ENCODE peak calls at places on chromosomes 6 and 20, in four cellular contexts. One of them, this sample, is unnamed.
A peak's percentile ranks its signal among the peaks of the same experiment; 100 is the strongest.

GRCh38 chr20:19735446-19735845 is 22.6 kb upstream of the RIN2 start:
- DNase-seq in K562: no peak
- DNase-seq in HepG2: peak; percentile 48
- DNase-seq in WTC11: no peak
- DNase-seq in this sample: peak; percentile 3

GRCh38 chr6:1253816-1254215 is 58.1 kb upstream of the FOXQ1 start:
- DNase-seq in HepG2: no peak
- DNase-seq in WTC11: no peak
- DNase-seq in K562: no peak
- DNase-seq in this sample: no peak

GRCh38 chr6:163782436-163783003 is 368.0 kb downstream of the QKI start:
- DNase-seq in WTC11: peak; percentile 16
- DNase-seq in HepG2: no peak
- DNase-seq in K562: no peak
- DNase-seq in this sample: peak; percentile 25

GRCh38 chr20:53899351-53900167 is 170.8 kb downstream of the BCAS1 start:
- DNase-seq in HepG2: no peak
- DNase-seq in WTC11: no peak
- DNase-seq in K562: no peak
- DNase-seq in this sample: peak; percentile 95

GRCh38 chr6:136526196-136526930 is 23.9 kb downstream of the MAP7 start:
- DNase-seq in K562: no peak
- DNase-seq in WTC11: peak; percentile 72
- DNase-seq in HepG2: peak; percentile 6
- DNase-seq in this sample: no peak

GRCh38 chr6:109336221-109336955 is 45.9 kb downstream of the CD164 start:
- DNase-seq in HepG2: no peak
- DNase-seq in K562: no peak
- DNase-seq in WTC11: no peak
- DNase-seq in this sample: no peak

GRCh38 chr20:1946762-1947534 is 46.9 kb downstream of the PDYN start:
- DNase-seq in HepG2: peak; percentile 70
- DNase-seq in K562: no peak
- DNase-seq in WTC11: peak; percentile 90
- DNase-seq in this sample: no peak

GRCh38 chr6:136037246-136037884 is 185.9 kb downstream of the PDE7B start:
- DNase-seq in HepG2: no peak
- DNase-seq in K562: no peak
- DNase-seq in WTC11: no peak
- DNase-seq in this sample: no peak

GRCh38 chr20:50308513-50309279 is 118.1 kb downstream of the CEBPB start:
- DNase-seq in HepG2: peak; percentile 96
- DNase-seq in WTC11: peak; percentile 45
- DNase-seq in K562: peak; percentile 77
- DNase-seq in this sample: no peak

GRCh38 chr6:47741807-47742206 is 40.0 kb upstream of the OPN5 start:
- DNase-seq in HepG2: no peak
- DNase-seq in WTC11: no peak
- DNase-seq in K562: no peak
- DNase-seq in this sample: no peak

GRCh38 chr6:31403283-31403989 is at the start of gene MICA:
- DNase-seq in HepG2: peak; percentile 91
- DNase-seq in WTC11: peak; percentile 94
- DNase-seq in K562: peak; percentile 97
- DNase-seq in this sample: no peak

GRCh38 chr6:127206531-127207065 is 60.1 kb upstream of the RNF146 start:
- DNase-seq in WTC11: no peak
- DNase-seq in HepG2: no peak
- DNase-seq in K562: no peak
- DNase-seq in this sample: no peak

GRCh38 chr6:169991913-169992312 is 240.5 kb downstream of the ERMARD start:
- DNase-seq in HepG2: no peak
- DNase-seq in K562: no peak
- DNase-seq in WTC11: no peak
- DNase-seq in this sample: no peak

GRCh38 chr6:34736838-34737237 is 20.5 kb upstream of the SNRPC start:
- DNase-seq in WTC11: no peak
- DNase-seq in HepG2: no peak
- DNase-seq in K562: no peak
- DNase-seq in this sample: no peak

GRCh38 chr20:32637311-32637710 is 36.4 kb downstream of the C20orf203 start:
- DNase-seq in HepG2: no peak
- DNase-seq in K562: no peak
- DNase-seq in WTC11: no peak
- DNase-seq in this sample: no peak

DNA sequence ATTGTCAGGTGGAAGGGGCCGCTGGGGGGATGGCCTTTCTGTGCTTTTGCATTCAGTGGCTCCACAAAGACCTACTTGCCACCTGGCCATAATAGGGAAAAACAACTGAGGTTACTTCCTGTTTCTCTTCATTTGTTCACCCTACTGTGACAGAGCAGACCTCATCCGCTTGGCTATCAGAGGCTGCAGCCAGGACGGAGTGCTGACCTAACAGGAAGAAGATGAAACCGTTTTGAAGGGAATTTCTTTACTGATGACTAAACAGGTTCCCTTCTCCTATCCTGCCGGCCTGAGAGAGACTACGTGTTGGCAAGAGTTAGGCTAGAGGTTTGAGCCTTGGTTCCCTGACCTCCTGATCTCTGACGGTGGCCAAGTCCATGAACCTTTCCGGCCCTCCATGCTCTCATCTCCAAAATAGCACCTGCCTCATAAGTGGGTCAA is 21.3 kb downstream of the PRR18 start:
- DNase-seq in K562: no peak
- DNase-seq in WTC11: no peak
- DNase-seq in HepG2: no peak
- DNase-seq in this sample: peak; percentile 83
- TF ChIP-seq NR2C2 in K562: peak; percentile 37
- TF ChIP-seq NR2C2 in WTC11: no peak
- TF ChIP-seq NR2C2 in HepG2: no peak
- TF ChIP-seq NR2C2 in this sample: no peak

GRCh38 chr6:159981171-159981571 is 12.3 kb downstream of the IGF2R start:
- DNase-seq in HepG2: no peak
- DNase-seq in K562: no peak
- DNase-seq in WTC11: no peak
- DNase-seq in this sample: no peak

GRCh38 chr6:159983641-159984080 is 14.8 kb downstream of the IGF2R start:
- DNase-seq in K562: no peak
- DNase-seq in WTC11: no peak
- DNase-seq in HepG2: no peak
- DNase-seq in this sample: no peak

GRCh38 chr6:159984268-159984786 is 15.4 kb downstream of the IGF2R start:
- DNase-seq in WTC11: no peak
- DNase-seq in K562: no peak
- DNase-seq in HepG2: no peak
- DNase-seq in this sample: no peak

GRCh38 chr6:159981591-159982245 is 12.8 kb downstream of the IGF2R start:
- DNase-seq in K562: no peak
- DNase-seq in WTC11: no peak
- DNase-seq in HepG2: no peak
- DNase-seq in this sample: peak; percentile 74

DNA sequence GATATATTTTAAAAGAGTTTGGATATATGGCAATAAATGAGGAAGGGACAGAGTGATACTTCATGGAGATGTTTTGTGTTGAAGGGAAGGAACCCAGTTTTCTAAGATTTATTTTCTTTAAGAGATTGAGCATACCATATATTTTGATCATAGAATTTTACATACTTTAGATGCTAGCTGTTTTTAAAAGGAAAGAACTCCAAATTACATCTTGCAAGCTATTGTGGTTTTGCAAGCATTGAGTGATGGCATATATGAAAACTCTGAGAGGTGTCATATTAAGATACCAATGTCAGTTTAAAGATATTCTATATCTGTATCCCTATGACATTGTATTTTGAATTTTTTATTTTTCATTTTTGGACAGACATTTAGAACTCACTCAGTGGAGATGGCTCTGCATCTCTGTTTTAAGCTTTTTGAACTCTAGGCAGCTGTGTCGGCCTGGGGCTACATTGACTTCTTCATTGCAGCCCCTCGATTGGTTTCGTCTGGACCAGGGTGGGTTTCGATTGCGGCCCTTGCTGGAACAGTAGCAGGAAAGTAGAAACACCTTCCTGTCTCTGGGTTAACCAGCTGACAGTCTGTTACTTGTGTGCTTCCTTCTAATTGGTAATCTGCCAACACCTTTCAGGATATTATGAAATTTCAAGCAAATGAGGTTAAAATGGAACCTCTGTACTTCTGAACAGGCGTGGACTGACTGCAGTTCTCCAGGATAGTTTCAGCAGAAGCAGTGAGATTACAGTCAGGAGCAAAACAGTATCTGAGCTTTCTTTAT is 14.0 kb downstream of the IGF2R start:
- DNase-seq in K562: no peak
- DNase-seq in WTC11: no peak
- DNase-seq in HepG2: no peak
- DNase-seq in this sample: no peak
- TF ChIP-seq NR2C2 in K562: no peak
- TF ChIP-seq NR2C2 in WTC11: no peak
- TF ChIP-seq NR2C2 in HepG2: no peak
- TF ChIP-seq NR2C2 in this sample: no peak

DNA sequence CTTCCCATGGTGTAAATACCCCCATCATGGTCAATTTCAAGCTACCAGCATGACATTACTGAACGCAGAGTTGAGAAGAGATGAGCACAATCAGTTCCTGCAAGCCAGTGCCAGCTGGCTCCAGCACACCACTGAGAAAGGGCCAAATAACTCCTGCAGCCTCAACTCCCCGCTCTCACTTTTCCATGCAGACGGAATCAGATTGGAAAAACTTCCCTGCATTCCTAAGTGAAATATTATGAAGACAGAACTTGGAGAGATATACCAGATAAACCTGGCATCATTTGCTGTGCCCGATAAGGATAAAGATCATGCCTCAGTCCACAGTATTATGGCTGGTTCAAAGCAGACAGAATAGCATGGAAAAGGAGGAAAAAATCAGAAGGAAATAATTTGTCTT is 56.7 kb downstream of the FILIP1 start:
- DNase-seq in WTC11: no peak
- DNase-seq in K562: no peak
- DNase-seq in HepG2: no peak
- DNase-seq in this sample: no peak
- TF ChIP-seq NR2C2 in WTC11: no peak
- TF ChIP-seq NR2C2 in K562: no peak
- TF ChIP-seq NR2C2 in HepG2: no peak
- TF ChIP-seq NR2C2 in this sample: no peak

DNA sequence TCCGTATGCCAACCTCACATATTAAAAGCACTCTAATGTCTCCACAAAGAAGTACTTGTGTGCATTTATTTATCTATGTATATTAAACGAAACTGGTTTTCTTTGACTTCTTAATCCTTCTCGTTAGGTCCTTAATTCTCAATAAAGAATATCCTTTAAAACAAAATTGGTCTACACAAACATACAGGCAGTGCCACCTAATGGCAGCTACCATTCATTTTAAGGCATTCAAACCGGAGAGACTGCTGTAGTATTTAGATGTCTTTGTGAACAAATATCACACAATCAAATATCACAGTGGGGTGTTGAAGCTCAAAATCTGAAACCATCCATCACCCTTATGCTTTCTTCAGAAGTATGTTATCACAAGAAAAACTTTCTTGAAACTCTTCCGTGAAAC is 96.6 kb upstream of the IRAK1BP1 start:
- DNase-seq in HepG2: no peak
- DNase-seq in WTC11: no peak
- DNase-seq in K562: no peak
- DNase-seq in this sample: no peak
- TF ChIP-seq NR2C2 in HepG2: no peak
- TF ChIP-seq NR2C2 in WTC11: no peak
- TF ChIP-seq NR2C2 in K562: no peak
- TF ChIP-seq NR2C2 in this sample: no peak

GRCh38 chr6:115838763-115839401 is 221.8 kb downstream of the FRK start:
- DNase-seq in K562: peak; percentile 47
- DNase-seq in HepG2: peak; percentile 50
- DNase-seq in WTC11: peak; percentile 55
- DNase-seq in this sample: no peak
- TF ChIP-seq NR2C2 in K562: no peak
- TF ChIP-seq NR2C2 in HepG2: no peak
- TF ChIP-seq NR2C2 in WTC11: no peak
- TF ChIP-seq NR2C2 in this sample: no peak

DNA sequence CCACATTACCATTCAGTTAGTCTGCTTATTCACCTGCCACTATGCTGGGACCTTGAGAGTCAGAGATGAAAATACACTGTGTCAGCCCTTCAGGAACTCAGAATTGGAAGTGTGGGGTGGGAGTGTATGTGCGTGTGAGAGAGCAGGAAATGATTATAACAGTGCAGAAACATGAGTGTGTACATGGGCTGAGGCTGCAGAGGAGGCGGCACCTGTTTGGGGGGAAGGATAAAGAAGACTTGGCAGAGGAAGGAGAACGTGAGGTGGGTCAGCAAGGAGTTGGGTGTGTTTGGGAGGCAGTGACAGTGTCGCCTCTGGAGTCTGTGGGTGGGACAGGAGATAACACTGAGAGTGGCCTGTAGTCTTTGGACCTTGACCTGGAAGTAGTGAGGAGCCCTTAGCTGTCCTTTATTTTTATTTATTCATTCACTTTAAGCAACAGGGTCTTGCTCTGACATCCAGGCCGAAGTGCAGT is 3.1 kb downstream of the CHMP4B start:
- DNase-seq in K562: no peak
- DNase-seq in WTC11: no peak
- DNase-seq in HepG2: no peak
- DNase-seq in this sample: no peak
- TF ChIP-seq NR2C2 in K562: peak; percentile 14
- TF ChIP-seq NR2C2 in WTC11: no peak
- TF ChIP-seq NR2C2 in HepG2: peak; percentile 79
- TF ChIP-seq NR2C2 in this sample: no peak